ENCODE peak calls at places on chromosomes 3 and 15, in four cellular contexts. F is PC-9, V is H9, U is astrocyte. Q is an unnamed sample. For H3K4me1, the result is how much of the 10 kb centered on the place peaks cover.

GRCh38 chr3:14204605-14205284 is 26.1 kb downstream of the LSM3 start:
- DNase-seq in F (no peak), V (no peak), U (peak), Q (no peak)

GRCh38 chr3:16373270-16373785 is 108.3 kb downstream of the OXNAD1 start:
- DNase-seq in F (no peak), V (no peak), U (no peak), Q (peak)

GRCh38 chr3:33134026-33134625 is 20.3 kb downstream of the CRTAP start:
- DNase-seq in F (no peak), V (no peak), U (peak), Q (no peak)

GRCh38 chr15:55133972-55134371 is 62.8 kb downstream of the RSL24D1 start:
- DNase-seq in F (no peak), V (no peak), U (no peak), Q (no peak)

GRCh38 chr3:57706462-57706861 is 13.6 kb upstream of the DENND6A start:
- DNase-seq in F (no peak), V (no peak), U (peak), Q (no peak)

GRCh38 chr3:132255041-132255745 is 62.0 kb upstream of the ACP3 start:
- DNase-seq in F (peak), V (no peak), U (peak), Q (no peak)

GRCh38 chr3:126394179-126394976 is at the start of gene CFAP100:
- DNase-seq in F (no peak), V (peak), U (peak), Q (no peak)

GRCh38 chr3:101950510-101950909 is 101.2 kb downstream of the NFKBIZ start:
- DNase-seq in F (no peak), V (no peak), U (peak), Q (no peak)

GRCh38 chr3:16790432-16791379 is 94.0 kb upstream of the PLCL2 start:
- DNase-seq in F (no peak), V (no peak), U (no peak), Q (no peak)

GRCh38 chr3:194685050-194685722 is 497 bp upstream of the FAM43A start:
- DNase-seq in F (no peak), V (no peak), U (no peak), Q (no peak)
- H3K4me1 ChIP-seq in F (under half), V (under half), U (under half), Q (under half)

DNA sequence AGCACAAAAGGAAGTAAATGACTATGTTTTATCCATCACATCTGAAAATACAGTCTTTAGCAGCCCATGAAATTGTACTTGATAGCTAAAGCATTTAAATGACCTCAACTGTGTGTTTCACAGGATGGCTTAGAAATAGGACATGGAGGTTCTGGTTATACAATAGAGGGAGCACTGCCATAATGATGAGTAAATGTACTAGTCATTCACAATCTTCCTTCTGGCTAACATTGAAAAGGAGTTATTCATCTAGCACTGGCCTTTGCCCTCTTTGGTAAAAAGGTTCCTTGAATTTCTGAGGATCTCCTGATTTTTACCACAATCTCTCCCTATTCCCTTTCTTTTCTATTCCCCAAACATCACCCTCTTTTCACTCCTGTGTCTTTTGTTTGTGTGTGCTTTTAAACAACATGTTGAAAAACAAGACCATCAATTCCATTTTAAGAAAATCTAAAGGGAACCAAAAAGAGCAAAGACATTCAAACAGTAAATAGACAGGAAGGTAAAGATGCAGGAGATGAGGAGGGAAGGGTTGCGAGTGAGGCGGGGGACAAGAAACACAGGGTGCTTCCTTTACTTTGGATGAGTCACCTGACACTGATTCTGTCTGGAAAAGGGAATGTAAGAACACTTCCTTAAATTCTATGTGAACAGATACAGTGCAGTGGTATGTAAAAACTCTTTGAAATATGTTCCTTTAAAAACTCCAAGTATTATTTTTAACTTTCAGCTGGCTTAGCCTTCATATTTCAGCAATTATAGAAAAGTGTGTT is 619.0 kb downstream of the MECOM start:
- DNase-seq in F (no peak), V (no peak), U (peak), Q (no peak)
- H3K4me2 ChIP-seq in F (no peak), V (no peak), U (peak), Q (no peak)

GRCh38 chr3:171755015-171755589 is 55.2 kb downstream of the PLD1 start:
- DNase-seq in F (no peak), V (no peak), U (no peak), Q (no peak)
- H3K4me1 ChIP-seq in F (under half), V (under half), U (under half), Q (under half)

DNA sequence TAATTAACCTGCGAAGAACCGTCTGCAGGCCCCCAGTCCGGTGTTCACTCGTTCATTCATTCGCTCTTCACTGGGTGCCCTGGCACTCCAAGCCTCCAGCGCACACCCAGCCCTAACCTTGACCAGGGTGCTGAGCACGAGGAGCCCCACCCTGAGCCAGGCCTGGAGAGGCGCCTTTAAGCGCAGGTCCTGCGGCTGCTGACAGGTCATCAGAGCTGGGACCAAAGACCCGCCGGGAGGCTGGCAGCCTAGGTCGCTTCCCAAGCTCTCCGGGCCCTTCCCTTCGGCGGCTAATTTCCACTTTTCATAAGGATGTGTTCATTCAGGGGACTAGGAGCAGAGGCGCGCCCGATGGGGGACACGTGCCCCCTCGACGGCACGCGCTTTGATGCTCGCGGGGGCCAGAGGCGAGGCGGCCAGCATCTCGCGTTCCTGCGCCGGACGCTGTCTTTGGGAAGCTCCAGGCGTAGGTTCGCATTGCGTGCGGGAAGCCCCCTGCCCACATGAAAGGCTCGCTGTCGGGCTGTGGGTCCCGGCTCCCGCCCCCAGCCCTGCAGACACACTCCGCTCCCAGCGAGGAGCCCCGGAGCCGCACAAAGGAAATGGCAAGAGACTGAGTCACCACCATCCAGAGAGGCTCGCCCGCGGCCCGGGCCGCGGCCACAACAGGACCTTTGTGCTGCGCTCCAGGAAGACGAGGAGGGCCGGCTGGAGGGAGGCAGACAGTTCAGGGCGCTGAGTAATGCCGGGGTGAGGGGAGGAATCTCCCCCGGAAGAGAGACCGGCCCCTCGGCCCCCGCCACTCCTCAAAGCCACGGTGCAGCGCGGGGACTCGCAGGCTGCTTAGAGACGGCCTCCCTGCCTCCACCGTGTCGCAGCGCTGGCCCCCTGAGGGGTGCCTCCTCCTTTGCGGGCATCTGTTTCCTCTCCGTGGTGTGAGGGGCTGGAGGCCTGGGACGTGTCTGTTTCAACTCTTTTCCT is 266.4 kb upstream of the HES1 start:
- DNase-seq in F (peak), V (peak), U (peak), Q (no peak)
- H3K4me2 ChIP-seq in F (peak), V (no peak), U (peak), Q (no peak)

GRCh38 chr3:192879346-192880031 is 38.2 kb downstream of the MB21D2 start:
- DNase-seq in F (peak), V (peak), U (peak), Q (no peak)

GRCh38 chr3:192884831-192885356 is 32.8 kb downstream of the MB21D2 start:
- DNase-seq in F (no peak), V (no peak), U (peak), Q (no peak)

GRCh38 chr3:192883512-192883911 is 34.1 kb downstream of the MB21D2 start:
- DNase-seq in F (no peak), V (no peak), U (peak), Q (no peak)

GRCh38 chr3:192878374-192878773 is 39.3 kb downstream of the MB21D2 start:
- DNase-seq in F (no peak), V (no peak), U (no peak), Q (no peak)

GRCh38 chr3:192881159-192881786 is 36.4 kb downstream of the MB21D2 start:
- DNase-seq in F (no peak), V (no peak), U (no peak), Q (peak)
- H3K4me1 ChIP-seq in F (under half), V (under half), U (half or more), Q (under half)

DNA sequence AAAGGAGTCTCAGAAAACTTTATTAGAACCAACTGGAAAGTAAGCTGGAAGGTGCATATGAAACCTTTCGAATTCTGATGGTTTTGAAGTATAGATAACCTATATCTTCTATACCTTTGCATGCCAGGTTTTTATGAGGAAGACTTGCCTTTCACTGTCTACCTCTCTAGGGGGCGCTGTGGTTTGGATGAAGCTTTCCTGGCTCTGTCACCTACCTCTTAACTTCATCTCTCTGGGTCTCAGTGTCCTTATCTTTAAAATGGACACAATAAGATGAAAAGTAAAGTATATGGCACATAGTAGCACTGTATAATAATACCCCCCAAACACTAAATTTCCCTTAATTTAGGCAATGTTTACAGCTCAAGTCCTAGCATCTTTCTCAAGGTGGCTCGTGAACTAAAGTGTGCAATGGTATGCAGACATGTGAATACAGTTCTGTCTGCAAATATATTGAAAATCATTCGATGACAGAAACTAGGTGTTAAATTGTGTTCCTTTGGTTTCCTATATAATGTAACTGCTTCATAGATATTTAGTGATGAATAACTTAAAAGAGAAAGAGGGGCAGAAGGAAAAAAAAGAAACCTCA is 314.3 kb downstream of the CHST2 start:
- DNase-seq in F (no peak), V (no peak), U (no peak), Q (peak)
- H3K4me2 ChIP-seq in F (no peak), V (no peak), U (no peak), Q (peak)

GRCh38 chr15:60574801-60575631 is 96.1 kb upstream of the ICE2 start:
- DNase-seq in F (no peak), V (no peak), U (no peak), Q (no peak)

GRCh38 chr15:60572462-60573214 is 93.7 kb upstream of the ICE2 start:
- DNase-seq in F (no peak), V (no peak), U (no peak), Q (no peak)

GRCh38 chr15:60575995-60576394 is 97.1 kb upstream of the ICE2 start:
- DNase-seq in F (no peak), V (no peak), U (no peak), Q (no peak)

GRCh38 chr15:60576515-60576914 is 97.6 kb upstream of the ICE2 start:
- DNase-seq in F (no peak), V (no peak), U (no peak), Q (no peak)

GRCh38 chr15:60573936-60574335 is 95.0 kb upstream of the ICE2 start:
- DNase-seq in F (no peak), V (no peak), U (no peak), Q (no peak)
- H3K4me1 ChIP-seq in F (under half), V (under half), U (under half), Q (under half)

GRCh38 chr15:62846131-62846804 is 196.3 kb upstream of the TPM1 start:
- DNase-seq in F (no peak), V (no peak), U (no peak), Q (no peak)
- H3K4me2 ChIP-seq in F (peak), V (no peak), U (no peak), Q (no peak)

Q was measured in Karpas-422.